ENCODE peak calls at places on chromosome 18, in five cellular contexts. N, V, O, S and A are unnamed samples.

GRCh38 chr18:24672165-24672950 is 211.9 kb downstream of the HRH4 start:
- DNase-seq in N (no peak), V (peak), O (no peak), S (no peak), A (peak)

GRCh38 chr18:40250218-40250617 is 1704.8 kb upstream of the PIK3C3 start:
- DNase-seq in N (no peak), V (no peak), O (no peak), S (no peak), A (no peak)

GRCh38 chr18:75544496-75544895 is 117.0 kb upstream of the SMIM21 start:
- DNase-seq in N (peak), V (peak), O (no peak), S (no peak), A (no peak)

GRCh38 chr18:8350628-8351027 is 258.6 kb upstream of the RAB12 start:
- DNase-seq in N (no peak), V (no peak), O (no peak), S (no peak), A (no peak)

GRCh38 chr18:22309191-22309590 is 108.5 kb downstream of the CTAGE1 start:
- DNase-seq in N (peak), V (peak), O (no peak), S (no peak), A (no peak)

GRCh38 chr18:79948719-79949411 is 2.6 kb downstream of the SLC66A2 start:
- DNase-seq in N (no peak), V (no peak), O (no peak), S (peak), A (peak)

GRCh38 chr18:36392163-36392887 is 94.8 kb downstream of the FHOD3 start:
- DNase-seq in N (no peak), V (peak), O (no peak), S (no peak), A (peak)

GRCh38 chr18:6607348-6607747 is 122.2 kb upstream of the ARHGAP28 start:
- DNase-seq in N (no peak), V (no peak), O (no peak), S (no peak), A (no peak)

GRCh38 chr18:50469380-50469781 is 90.5 kb upstream of the MAPK4 start:
- DNase-seq in N (no peak), V (no peak), O (peak), S (no peak), A (no peak)

GRCh38 chr18:34661464-34662087 is 48.5 kb upstream of the DTNA start:
- DNase-seq in N (peak), V (peak), O (no peak), S (peak), A (peak)

GRCh38 chr18:36828630-36829361 is at the start of the genes KIAA1328 and TPGS2:
- DNase-seq in N (peak), V (peak), O (peak), S (peak), A (peak)

GRCh38 chr18:59265246-59266018 is 7.8 kb downstream of the RAX start:
- DNase-seq in N (peak), V (peak), O (no peak), S (peak), A (peak)

GRCh38 chr18:62897153-62897552 is 181.8 kb downstream of the PHLPP1 start:
- DNase-seq in N (peak), V (peak), O (no peak), S (no peak), A (no peak)

GRCh38 chr18:56146565-56146964 is 491.8 kb downstream of the TXNL1 start:
- DNase-seq in N (peak), V (peak), O (no peak), S (no peak), A (no peak)

GRCh38 chr18:9708882-9709877 is 1.1 kb downstream of the RAB31 start:
- DNase-seq in N (no peak), V (peak), O (no peak), S (peak), A (no peak)

GRCh38 chr18:58953627-58954026 is 89.0 kb downstream of the ZNF532 start:
- DNase-seq in N (no peak), V (no peak), O (peak), S (no peak), A (peak)

GRCh38 chr18:32469190-32469611 is 1.5 kb downstream of the GAREM1 start:
- DNase-seq in N (peak), V (peak), O (peak), S (peak), A (no peak)

GRCh38 chr18:79507076-79507545 is 111.4 kb downstream of the NFATC1 start:
- DNase-seq in N (no peak), V (peak), O (peak), S (peak), A (no peak)

GRCh38 chr18:12001400-12001799 is 20.1 kb downstream of the IMPA2 start:
- DNase-seq in N (no peak), V (no peak), O (no peak), S (no peak), A (no peak)

GRCh38 chr18:10053861-10054260 is 140.0 kb downstream of the VAPA start:
- DNase-seq in N (no peak), V (no peak), O (no peak), S (no peak), A (peak)

GRCh38 chr18:63677490-63678225 is 16.0 kb upstream of the SERPINB3 start:
- DNase-seq in N (peak), V (peak), O (no peak), S (no peak), A (no peak)

GRCh38 chr18:50662177-50662576 is 102.3 kb downstream of the MAPK4 start:
- DNase-seq in N (peak), V (peak), O (no peak), S (peak), A (peak)

GRCh38 chr18:59996370-59996966 is 96.7 kb downstream of the PMAIP1 start:
- DNase-seq in N (peak), V (peak), O (no peak), S (peak), A (peak)

GRCh38 chr18:11672198-11672597 is 16.9 kb upstream of the GNAL start:
- DNase-seq in N (no peak), V (no peak), O (no peak), S (peak), A (no peak)

GRCh38 chr18:57798713-57799373 is 4.3 kb downstream of the ATP8B1 start:
- DNase-seq in N (no peak), V (no peak), O (no peak), S (no peak), A (no peak)

GRCh38 chr18:61435064-61435652 is 101.9 kb downstream of the CDH20 start:
- DNase-seq in N (peak), V (peak), O (no peak), S (peak), A (peak)

GRCh38 chr18:12113999-12114646 is 20.5 kb downstream of the ANKRD62 start:
- DNase-seq in N (no peak), V (no peak), O (no peak), S (no peak), A (no peak)

GRCh38 chr18:6476880-6477279 is 62.2 kb upstream of the L3MBTL4 start:
- DNase-seq in N (peak), V (no peak), O (no peak), S (no peak), A (no peak)

GRCh38 chr18:68520406-68521075 is 194.4 kb downstream of the TMX3 start:
- DNase-seq in N (peak), V (peak), O (no peak), S (no peak), A (no peak)

GRCh38 chr18:770583-770961 is 41.5 kb downstream of the YES1 start:
- DNase-seq in N (no peak), V (no peak), O (no peak), S (no peak), A (no peak)

GRCh38 chr18:6543330-6543908 is 128.7 kb upstream of the L3MBTL4 start:
- DNase-seq in N (peak), V (peak), O (no peak), S (peak), A (no peak)

DNA sequence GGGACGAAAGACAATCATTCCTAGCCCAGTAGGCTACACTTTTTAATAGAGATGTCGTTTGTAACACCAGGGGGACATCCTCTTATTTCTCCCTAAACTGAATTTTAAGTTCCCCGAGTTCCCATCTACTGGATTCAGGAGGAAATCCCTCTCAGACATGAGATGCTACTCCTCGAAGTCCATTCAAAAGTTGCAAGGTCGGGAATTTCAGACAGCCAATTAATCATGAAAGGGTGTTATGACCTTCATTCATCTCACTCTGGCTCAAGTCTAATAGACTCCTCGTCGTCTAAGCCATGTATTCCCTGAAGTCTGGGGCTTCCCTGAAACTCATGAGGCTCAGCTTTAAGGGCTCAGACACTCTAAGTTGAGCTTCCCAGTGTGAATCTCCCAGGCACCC is 1.2 kb upstream of the DSC3 start:
- DNase-seq in N (no peak), V (no peak), O (no peak), S (no peak), A (no peak)
- H3K4me3 ChIP-seq in N (no peak), V (no peak), O (no peak), S (no peak), A (no peak)

GRCh38 chr18:28136071-28136470 is 40.9 kb downstream of the CDH2 start:
- DNase-seq in N (no peak), V (no peak), O (no peak), S (no peak), A (no peak)
- H3K4me3 ChIP-seq in N (no peak), V (no peak), O (no peak), S (peak), A (no peak)

GRCh38 chr18:47928466-47928865 is 2.0 kb downstream of the SMAD2 start:
- DNase-seq in N (peak), V (peak), O (no peak), S (no peak), A (no peak)
- H3K4me3 ChIP-seq in N (peak), V (peak), O (peak), S (peak), A (peak)

GRCh38 chr18:47175283-47175894 is 775 bp downstream of the IER3IP1 start:
- DNase-seq in N (no peak), V (peak), O (no peak), S (no peak), A (peak)

GRCh38 chr18:47168913-47169312 is 7.3 kb downstream of the IER3IP1 start:
- DNase-seq in N (no peak), V (no peak), O (no peak), S (no peak), A (no peak)

GRCh38 chr18:47175895-47176575 is at the start of gene IER3IP1:
- DNase-seq in N (peak), V (peak), O (peak), S (peak), A (peak)

GRCh38 chr18:47172476-47172875 is 3.7 kb downstream of the IER3IP1 start:
- DNase-seq in N (no peak), V (peak), O (no peak), S (no peak), A (no peak)

DNA sequence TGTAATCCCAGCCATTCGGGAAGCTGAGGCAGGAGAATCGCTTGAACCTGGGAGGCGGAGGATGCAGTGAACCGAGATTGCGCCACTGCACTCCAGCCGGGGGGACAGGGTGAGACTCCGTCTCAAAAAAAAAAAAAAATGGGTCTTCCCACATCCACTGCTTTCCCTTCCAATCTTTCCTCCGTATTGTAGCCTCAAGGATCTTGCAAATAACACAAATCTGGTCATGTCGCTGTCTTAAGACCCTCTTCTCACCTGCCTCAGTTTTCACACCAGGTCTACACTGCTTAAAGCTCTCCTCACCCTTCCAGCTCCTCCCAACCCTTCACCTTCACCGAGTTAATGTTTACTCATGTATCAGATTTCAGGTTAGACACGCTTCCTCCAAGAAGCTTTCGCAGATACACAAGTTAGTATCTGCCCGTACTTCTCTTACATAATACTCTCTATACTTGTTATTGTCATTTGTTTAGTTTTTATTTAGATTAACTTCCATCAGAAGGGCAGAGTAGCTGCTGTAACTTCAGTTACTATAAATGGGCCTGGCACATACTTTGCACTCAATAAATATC is 1.5 kb downstream of the IER3IP1 start:
- DNase-seq in N (peak), V (peak), O (no peak), S (no peak), A (no peak)
- H3K4me3 ChIP-seq in N (peak), V (peak), O (peak), S (peak), A (peak)

DNA sequence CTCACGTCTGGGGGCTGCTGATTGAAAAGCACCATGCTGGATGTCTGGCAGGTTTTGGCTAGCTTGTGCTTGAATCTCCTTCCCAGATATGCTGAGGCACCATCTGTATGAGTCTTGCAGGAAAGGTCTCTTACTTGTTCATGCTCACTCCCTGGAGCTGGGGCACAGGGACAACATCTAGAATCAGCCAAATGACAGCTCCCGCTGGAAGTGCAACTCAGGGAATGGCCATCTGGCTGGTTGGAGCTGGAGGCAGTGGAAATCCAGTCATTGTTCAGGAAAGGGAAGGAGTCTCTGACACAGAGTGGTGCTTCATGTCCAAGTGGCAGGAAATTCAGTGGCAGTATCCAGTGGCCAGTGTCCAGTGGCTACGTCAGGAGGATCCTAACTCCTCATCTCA is 9.7 kb downstream of the CCDC68 start:
- DNase-seq in N (no peak), V (no peak), O (no peak), S (no peak), A (no peak)
- H3K4me3 ChIP-seq in N (no peak), V (no peak), O (no peak), S (no peak), A (no peak)

DNA sequence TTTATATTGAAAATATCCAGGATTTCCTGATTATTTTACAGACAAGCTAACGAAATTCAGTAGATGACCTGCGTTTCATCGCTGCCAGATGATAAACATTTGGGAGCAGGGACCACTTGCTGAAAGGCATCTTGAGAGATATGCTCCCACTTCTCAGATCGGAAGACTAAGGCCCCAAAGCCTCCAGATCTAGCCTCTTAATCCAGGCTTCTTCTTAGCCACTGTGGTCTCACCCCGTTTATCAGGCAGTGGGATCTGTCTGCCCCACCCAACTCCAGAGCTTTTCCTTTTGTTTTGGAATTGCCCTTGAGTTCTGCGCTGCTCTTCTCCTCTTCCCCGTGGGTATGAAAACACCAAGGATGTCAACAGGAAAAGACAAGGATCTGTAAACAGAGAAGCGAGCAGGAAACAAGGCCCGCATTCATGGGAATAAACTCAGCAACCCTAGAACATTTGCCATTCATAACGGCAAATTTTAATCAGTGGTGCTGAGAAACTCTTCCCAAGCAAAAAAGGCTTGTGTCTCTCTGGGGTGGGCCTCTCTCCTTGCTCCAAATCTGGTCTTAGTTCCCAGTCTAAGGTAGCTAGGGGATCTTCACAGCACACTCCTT is 21.4 kb downstream of the MYL12B start:
- DNase-seq in N (no peak), V (no peak), O (no peak), S (no peak), A (no peak)
- H3K4me3 ChIP-seq in N (no peak), V (no peak), O (peak), S (no peak), A (no peak)

GRCh38 chr18:77063256-77063655 is 69.3 kb downstream of the MBP start:
- DNase-seq in N (peak), V (no peak), O (no peak), S (no peak), A (no peak)
- H3K4me3 ChIP-seq in N (no peak), V (no peak), O (no peak), S (no peak), A (no peak)

GRCh38 chr18:48106498-48106897 is 176.0 kb upstream of the SMAD2 start:
- DNase-seq in N (no peak), V (no peak), O (no peak), S (no peak), A (no peak)

GRCh38 chr18:48106976-48107781 is 176.7 kb upstream of the SMAD2 start:
- DNase-seq in N (no peak), V (peak), O (no peak), S (peak), A (no peak)

GRCh38 chr18:48108136-48108535 is 177.7 kb upstream of the SMAD2 start:
- DNase-seq in N (no peak), V (no peak), O (no peak), S (no peak), A (no peak)

GRCh38 chr18:48105317-48105716 is 174.9 kb upstream of the SMAD2 start:
- DNase-seq in N (peak), V (no peak), O (no peak), S (no peak), A (peak)

GRCh38 chr18:48104703-48105102 is 174.2 kb upstream of the SMAD2 start:
- DNase-seq in N (no peak), V (no peak), O (no peak), S (no peak), A (no peak)
- H3K4me3 ChIP-seq in N (no peak), V (no peak), O (no peak), S (no peak), A (no peak)